ENCODE peak calls at places on chromosomes 1 and 21, in nine cellular contexts. One of them, this sample, is unnamed.

GRCh38 chr1:109785446-109786106 is 21.9 kb upstream of the EPS8L3 start:
- DNase-seq in uterus: peak
- DNase-seq in HL-60: no peak
- DNase-seq in IMR-90: no peak
- DNase-seq in body of pancreas: no peak
- DNase-seq in fibroblast of the aortic adventitia: no peak
- DNase-seq in HFF-Myc: no peak
- DNase-seq in tibial artery: peak
- DNase-seq in PC-9: no peak
- DNase-seq in this sample: no peak

GRCh38 chr1:9942399-9942938 is 722 bp downstream of the LZIC start:
- DNase-seq in HFF-Myc: peak
- DNase-seq in PC-9: peak
- DNase-seq in fibroblast of the aortic adventitia: peak
- DNase-seq in body of pancreas: peak
- DNase-seq in tibial artery: no peak
- DNase-seq in IMR-90: peak
- DNase-seq in HL-60: peak
- DNase-seq in uterus: no peak
- DNase-seq in this sample: peak

GRCh38 chr1:228374711-228375577 is 31.7 kb downstream of the TRIM11 start:
- DNase-seq in PC-9: no peak
- DNase-seq in uterus: peak
- DNase-seq in HFF-Myc: peak
- DNase-seq in fibroblast of the aortic adventitia: peak
- DNase-seq in IMR-90: peak
- DNase-seq in tibial artery: peak
- DNase-seq in body of pancreas: peak
- DNase-seq in HL-60: no peak
- DNase-seq in this sample: peak

GRCh38 chr1:205318231-205318991 is 3.1 kb downstream of the NUAK2 start:
- DNase-seq in tibial artery: no peak
- DNase-seq in body of pancreas: peak
- DNase-seq in HFF-Myc: no peak
- DNase-seq in uterus: no peak
- DNase-seq in fibroblast of the aortic adventitia: no peak
- DNase-seq in IMR-90: no peak
- DNase-seq in PC-9: no peak
- DNase-seq in HL-60: no peak
- DNase-seq in this sample: no peak

GRCh38 chr1:93878501-93878888 is 511 bp downstream of the DNTTIP2 start:
- DNase-seq in body of pancreas: peak
- DNase-seq in HL-60: peak
- DNase-seq in IMR-90: peak
- DNase-seq in PC-9: peak
- DNase-seq in tibial artery: no peak
- DNase-seq in uterus: peak
- DNase-seq in fibroblast of the aortic adventitia: peak
- DNase-seq in HFF-Myc: no peak
- DNase-seq in this sample: peak

GRCh38 chr21:45533731-45534571 is 8.3 kb downstream of the SLC19A1 start:
- DNase-seq in PC-9: no peak
- DNase-seq in HFF-Myc: no peak
- DNase-seq in uterus: no peak
- DNase-seq in fibroblast of the aortic adventitia: no peak
- DNase-seq in HL-60: no peak
- DNase-seq in body of pancreas: no peak
- DNase-seq in IMR-90: no peak
- DNase-seq in tibial artery: peak
- DNase-seq in this sample: no peak

GRCh38 chr1:181010789-181011188 is 11.9 kb downstream of the STX6 start:
- DNase-seq in tibial artery: no peak
- DNase-seq in HL-60: no peak
- DNase-seq in PC-9: no peak
- DNase-seq in HFF-Myc: no peak
- DNase-seq in body of pancreas: no peak
- DNase-seq in fibroblast of the aortic adventitia: peak
- DNase-seq in uterus: no peak
- DNase-seq in IMR-90: peak
- DNase-seq in this sample: no peak

GRCh38 chr1:234683856-234684632 is 74.1 kb upstream of the IRF2BP2 start:
- DNase-seq in HL-60: peak
- DNase-seq in uterus: peak
- DNase-seq in tibial artery: peak
- DNase-seq in fibroblast of the aortic adventitia: peak
- DNase-seq in HFF-Myc: no peak
- DNase-seq in body of pancreas: peak
- DNase-seq in IMR-90: peak
- DNase-seq in PC-9: peak
- DNase-seq in this sample: peak

GRCh38 chr1:18146886-18147285 is 39.3 kb downstream of the IGSF21 start:
- DNase-seq in body of pancreas: no peak
- DNase-seq in PC-9: no peak
- DNase-seq in HFF-Myc: no peak
- DNase-seq in uterus: no peak
- DNase-seq in HL-60: no peak
- DNase-seq in tibial artery: no peak
- DNase-seq in IMR-90: no peak
- DNase-seq in fibroblast of the aortic adventitia: no peak
- DNase-seq in this sample: no peak

GRCh38 chr1:207987164-207987563 is 76.2 kb upstream of the CD34 start:
- DNase-seq in HFF-Myc: no peak
- DNase-seq in PC-9: no peak
- DNase-seq in body of pancreas: no peak
- DNase-seq in fibroblast of the aortic adventitia: no peak
- DNase-seq in uterus: no peak
- DNase-seq in IMR-90: no peak
- DNase-seq in tibial artery: no peak
- DNase-seq in HL-60: no peak
- DNase-seq in this sample: peak

GRCh38 chr1:18875107-18875795 is 15.8 kb upstream of the TAS1R2 start:
- DNase-seq in tibial artery: peak
- DNase-seq in PC-9: peak
- DNase-seq in HL-60: peak
- DNase-seq in fibroblast of the aortic adventitia: peak
- DNase-seq in HFF-Myc: peak
- DNase-seq in IMR-90: peak
- DNase-seq in body of pancreas: peak
- DNase-seq in uterus: peak
- DNase-seq in this sample: peak

GRCh38 chr1:41666991-41667631 is 182.6 kb upstream of the EDN2 start:
- DNase-seq in PC-9: peak
- DNase-seq in tibial artery: no peak
- DNase-seq in IMR-90: peak
- DNase-seq in fibroblast of the aortic adventitia: no peak
- DNase-seq in HL-60: no peak
- DNase-seq in uterus: no peak
- DNase-seq in HFF-Myc: no peak
- DNase-seq in body of pancreas: peak
- DNase-seq in this sample: peak

GRCh38 chr1:29239142-29239541 is 2.8 kb downstream of the PTPRU start:
- DNase-seq in tibial artery: no peak
- DNase-seq in body of pancreas: peak
- DNase-seq in HL-60: no peak
- DNase-seq in HFF-Myc: no peak
- DNase-seq in PC-9: peak
- DNase-seq in uterus: no peak
- DNase-seq in IMR-90: no peak
- DNase-seq in fibroblast of the aortic adventitia: no peak
- DNase-seq in this sample: no peak

DNA sequence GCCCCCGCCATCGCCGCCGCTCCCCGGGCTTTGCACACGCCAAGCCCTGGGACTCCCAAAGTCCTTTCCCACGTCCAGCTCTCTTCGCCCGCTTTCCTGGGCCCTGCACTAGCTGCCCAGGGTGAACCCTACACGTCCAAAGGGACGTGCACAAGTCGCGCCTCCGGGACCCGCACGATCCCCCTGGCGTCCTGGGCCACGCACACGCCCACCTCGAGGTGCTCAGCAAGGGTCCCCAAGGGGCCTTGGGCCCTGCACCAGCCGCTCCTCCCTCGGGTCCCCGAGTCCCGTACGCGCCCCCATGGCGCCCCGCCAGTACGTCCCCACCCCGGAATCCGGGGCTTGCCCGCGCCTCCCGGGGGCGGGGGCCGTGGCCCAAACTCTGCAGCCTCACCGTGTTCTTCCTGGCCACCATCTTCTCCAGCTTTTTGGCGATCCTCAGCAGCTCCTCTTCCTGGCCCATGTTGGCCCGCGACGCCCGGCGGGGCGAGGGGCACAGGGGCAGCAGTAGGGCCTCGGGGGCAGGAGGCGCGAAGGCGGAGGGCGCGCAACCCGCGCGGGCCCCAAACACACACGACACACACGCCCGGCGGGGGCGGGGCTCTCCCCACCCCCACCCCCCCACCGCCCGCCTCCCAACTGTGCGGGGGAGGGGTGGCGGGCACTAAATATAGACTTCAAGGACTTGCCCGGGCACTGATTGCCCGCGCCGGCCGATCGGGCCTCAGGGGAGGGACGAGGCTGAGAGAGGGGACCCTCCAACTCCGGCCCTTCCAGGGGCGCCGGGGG is at the start of gene TCEA3:
- DNase-seq in HFF-Myc: no peak
- DNase-seq in body of pancreas: peak
- DNase-seq in IMR-90: no peak
- DNase-seq in HL-60: no peak
- DNase-seq in fibroblast of the aortic adventitia: no peak
- DNase-seq in uterus: peak
- DNase-seq in PC-9: no peak
- DNase-seq in tibial artery: peak
- DNase-seq in this sample: no peak
- H3K4me3 ChIP-seq in HFF-Myc: peak
- H3K4me3 ChIP-seq in body of pancreas: peak
- H3K4me3 ChIP-seq in IMR-90: peak
- H3K4me3 ChIP-seq in HL-60: no peak
- H3K4me3 ChIP-seq in fibroblast of the aortic adventitia: peak
- H3K4me3 ChIP-seq in uterus: peak
- H3K4me3 ChIP-seq in PC-9: no peak
- H3K4me3 ChIP-seq in tibial artery: peak
- H3K4me3 ChIP-seq in this sample: peak

GRCh38 chr1:43707191-43708005 is at the start of gene ST3GAL3:
- DNase-seq in body of pancreas: peak
- DNase-seq in tibial artery: peak
- DNase-seq in IMR-90: peak
- DNase-seq in uterus: peak
- DNase-seq in HFF-Myc: peak
- DNase-seq in HL-60: peak
- DNase-seq in PC-9: peak
- DNase-seq in fibroblast of the aortic adventitia: peak
- DNase-seq in this sample: peak
- TF ChIP-seq CTCF in body of pancreas: no peak
- TF ChIP-seq CTCF in tibial artery: no peak
- TF ChIP-seq CTCF in IMR-90: no peak
- TF ChIP-seq CTCF in uterus: no peak
- TF ChIP-seq CTCF in HFF-Myc: no peak
- TF ChIP-seq CTCF in HL-60: no peak
- TF ChIP-seq CTCF in PC-9: no peak
- TF ChIP-seq CTCF in fibroblast of the aortic adventitia: no peak
- TF ChIP-seq CTCF in this sample: no peak

GRCh38 chr1:81805537-81806431 is 5.0 kb downstream of the ADGRL2 start:
- DNase-seq in HFF-Myc: no peak
- DNase-seq in fibroblast of the aortic adventitia: no peak
- DNase-seq in tibial artery: no peak
- DNase-seq in PC-9: no peak
- DNase-seq in uterus: no peak
- DNase-seq in HL-60: no peak
- DNase-seq in body of pancreas: no peak
- DNase-seq in IMR-90: no peak
- DNase-seq in this sample: no peak
- H3K4me3 ChIP-seq in HFF-Myc: no peak
- H3K4me3 ChIP-seq in fibroblast of the aortic adventitia: no peak
- H3K4me3 ChIP-seq in tibial artery: no peak
- H3K4me3 ChIP-seq in PC-9: no peak
- H3K4me3 ChIP-seq in uterus: no peak
- H3K4me3 ChIP-seq in HL-60: no peak
- H3K4me3 ChIP-seq in body of pancreas: no peak
- H3K4me3 ChIP-seq in IMR-90: no peak
- H3K4me3 ChIP-seq in this sample: no peak

DNA sequence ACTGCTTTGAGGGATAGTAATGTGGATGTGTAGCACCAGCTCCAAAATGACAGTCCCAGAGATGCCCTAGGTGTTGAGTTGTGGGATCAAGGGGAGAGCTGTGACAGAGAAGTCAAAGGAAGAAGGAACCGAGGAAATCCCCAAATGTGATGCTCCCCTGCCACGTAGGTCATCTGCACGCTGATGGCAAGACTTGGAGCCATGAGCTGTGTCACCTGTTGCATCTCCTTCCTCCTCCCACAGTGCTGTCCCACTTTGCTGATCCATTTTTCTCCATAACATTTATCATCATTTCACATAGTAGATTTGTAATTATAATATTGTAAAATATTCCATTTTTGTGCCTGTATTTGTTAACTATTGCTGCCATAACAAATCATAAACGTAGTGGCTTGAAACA is 17.6 kb upstream of the RCAN1 start:
- DNase-seq in IMR-90: no peak
- DNase-seq in HFF-Myc: no peak
- DNase-seq in fibroblast of the aortic adventitia: no peak
- DNase-seq in body of pancreas: no peak
- DNase-seq in tibial artery: no peak
- DNase-seq in HL-60: no peak
- DNase-seq in PC-9: no peak
- DNase-seq in uterus: no peak
- DNase-seq in this sample: no peak
- TF ChIP-seq CTCF in IMR-90: no peak
- TF ChIP-seq CTCF in HFF-Myc: no peak
- TF ChIP-seq CTCF in fibroblast of the aortic adventitia: no peak
- TF ChIP-seq CTCF in body of pancreas: no peak
- TF ChIP-seq CTCF in tibial artery: no peak
- TF ChIP-seq CTCF in HL-60: no peak
- TF ChIP-seq CTCF in PC-9: no peak
- TF ChIP-seq CTCF in uterus: no peak
- TF ChIP-seq CTCF in this sample: no peak

This sample was measured in fibroblast of mammary gland.